ENCODE peak calls at places on chromosomes 11 and 22, in ten cellular contexts. One of them, this sample, is unnamed.

GRCh38 chr11:108592591-108593213 is 866 bp downstream of the EXPH5 start:
- DNase-seq in tibial nerve: no peak
- DNase-seq in left ventricle myocardium inferior: peak; percentile 18
- DNase-seq in lower lobe of right lung: peak; percentile 58
- DNase-seq in NT2/D1: no peak
- DNase-seq in heart right ventricle: peak; percentile 19
- DNase-seq in osteoblast: no peak
- DNase-seq in OCI-LY7: no peak
- DNase-seq in left lung: peak; percentile 81
- DNase-seq in GM23248: peak; percentile 32
- DNase-seq in this sample: peak; percentile 18

GRCh38 chr22:41367680-41368542 is 13.8 kb upstream of the TEF start:
- DNase-seq in tibial nerve: no peak
- DNase-seq in left ventricle myocardium inferior: peak; percentile 37
- DNase-seq in lower lobe of right lung: peak; percentile 80
- DNase-seq in NT2/D1: no peak
- DNase-seq in heart right ventricle: no peak
- DNase-seq in osteoblast: peak; percentile 90
- DNase-seq in OCI-LY7: no peak
- DNase-seq in left lung: peak; percentile 83
- DNase-seq in GM23248: peak; percentile 77
- DNase-seq in this sample: peak; percentile 49

GRCh38 chr11:35151896-35152295 is 12.9 kb downstream of the CD44 start:
- DNase-seq in tibial nerve: no peak
- DNase-seq in left ventricle myocardium inferior: no peak
- DNase-seq in lower lobe of right lung: no peak
- DNase-seq in NT2/D1: peak; percentile 73
- DNase-seq in heart right ventricle: no peak
- DNase-seq in osteoblast: no peak
- DNase-seq in OCI-LY7: no peak
- DNase-seq in left lung: no peak
- DNase-seq in GM23248: peak; percentile 43
- DNase-seq in this sample: no peak

GRCh38 chr11:130358398-130358797 is 43.7 kb upstream of the ZBTB44 start:
- DNase-seq in tibial nerve: no peak
- DNase-seq in left ventricle myocardium inferior: no peak
- DNase-seq in lower lobe of right lung: no peak
- DNase-seq in NT2/D1: no peak
- DNase-seq in heart right ventricle: no peak
- DNase-seq in osteoblast: no peak
- DNase-seq in OCI-LY7: no peak
- DNase-seq in left lung: no peak
- DNase-seq in GM23248: no peak
- DNase-seq in this sample: no peak

GRCh38 chr22:45553333-45554039 is 50.8 kb downstream of the FBLN1 start:
- DNase-seq in tibial nerve: peak; percentile 64
- DNase-seq in left ventricle myocardium inferior: peak; percentile 77
- DNase-seq in lower lobe of right lung: peak; percentile 73
- DNase-seq in NT2/D1: peak; percentile 64
- DNase-seq in heart right ventricle: peak; percentile 84
- DNase-seq in osteoblast: peak; percentile 98
- DNase-seq in OCI-LY7: peak; percentile 62
- DNase-seq in left lung: no peak
- DNase-seq in GM23248: peak; percentile 84
- DNase-seq in this sample: peak; percentile 90

GRCh38 chr11:43541993-43542392 is 138.5 kb upstream of the HSD17B12 start:
- DNase-seq in tibial nerve: no peak
- DNase-seq in left ventricle myocardium inferior: no peak
- DNase-seq in lower lobe of right lung: no peak
- DNase-seq in NT2/D1: no peak
- DNase-seq in heart right ventricle: no peak
- DNase-seq in osteoblast: no peak
- DNase-seq in OCI-LY7: no peak
- DNase-seq in left lung: no peak
- DNase-seq in GM23248: peak; percentile 53
- DNase-seq in this sample: no peak

GRCh38 chr11:6431861-6432260 is 8.9 kb downstream of the HPX start:
- DNase-seq in tibial nerve: no peak
- DNase-seq in left ventricle myocardium inferior: no peak
- DNase-seq in lower lobe of right lung: no peak
- DNase-seq in NT2/D1: no peak
- DNase-seq in heart right ventricle: no peak
- DNase-seq in osteoblast: peak; percentile 82
- DNase-seq in OCI-LY7: no peak
- DNase-seq in left lung: no peak
- DNase-seq in GM23248: peak; percentile 94
- DNase-seq in this sample: peak; percentile 40

GRCh38 chr11:119320593-119321524 is 3.9 kb upstream of the MCAM start:
- DNase-seq in tibial nerve: no peak
- DNase-seq in left ventricle myocardium inferior: peak; percentile 74
- DNase-seq in lower lobe of right lung: peak; percentile 64
- DNase-seq in NT2/D1: no peak
- DNase-seq in heart right ventricle: peak; percentile 80
- DNase-seq in osteoblast: peak; percentile 98
- DNase-seq in OCI-LY7: peak; percentile 65
- DNase-seq in left lung: peak; percentile 88
- DNase-seq in GM23248: peak; percentile 70
- DNase-seq in this sample: no peak

GRCh38 chr11:68933605-68934320 is 30.1 kb downstream of the IGHMBP2 start:
- DNase-seq in tibial nerve: no peak
- DNase-seq in left ventricle myocardium inferior: no peak
- DNase-seq in lower lobe of right lung: no peak
- DNase-seq in NT2/D1: no peak
- DNase-seq in heart right ventricle: no peak
- DNase-seq in osteoblast: peak; percentile 78
- DNase-seq in OCI-LY7: no peak
- DNase-seq in left lung: no peak
- DNase-seq in GM23248: no peak
- DNase-seq in this sample: no peak

GRCh38 chr11:3104051-3104714 is 47.0 kb upstream of the CARS1 start:
- DNase-seq in tibial nerve: no peak
- DNase-seq in left ventricle myocardium inferior: no peak
- DNase-seq in lower lobe of right lung: no peak
- DNase-seq in NT2/D1: no peak
- DNase-seq in heart right ventricle: no peak
- DNase-seq in osteoblast: peak; percentile 73
- DNase-seq in OCI-LY7: no peak
- DNase-seq in left lung: no peak
- DNase-seq in GM23248: no peak
- DNase-seq in this sample: no peak

GRCh38 chr11:95512177-95512576 is 277.4 kb downstream of the FAM76B start:
- DNase-seq in tibial nerve: no peak
- DNase-seq in left ventricle myocardium inferior: no peak
- DNase-seq in lower lobe of right lung: no peak
- DNase-seq in NT2/D1: no peak
- DNase-seq in heart right ventricle: no peak
- DNase-seq in osteoblast: no peak
- DNase-seq in OCI-LY7: no peak
- DNase-seq in left lung: no peak
- DNase-seq in GM23248: peak; percentile 97
- DNase-seq in this sample: no peak

GRCh38 chr22:18023509-18024275 is 669 bp downstream of the MICAL3 start:
- DNase-seq in tibial nerve: peak; percentile 62
- DNase-seq in left ventricle myocardium inferior: peak; percentile 82
- DNase-seq in lower lobe of right lung: no peak
- DNase-seq in NT2/D1: peak; percentile 54
- DNase-seq in heart right ventricle: peak; percentile 79
- DNase-seq in osteoblast: peak; percentile 97
- DNase-seq in OCI-LY7: peak; percentile 67
- DNase-seq in left lung: peak; percentile 81
- DNase-seq in GM23248: peak; percentile 96
- DNase-seq in this sample: peak; percentile 84

GRCh38 chr11:15677181-15677580 is 562.5 kb downstream of the INSC start:
- DNase-seq in tibial nerve: no peak
- DNase-seq in left ventricle myocardium inferior: no peak
- DNase-seq in lower lobe of right lung: no peak
- DNase-seq in NT2/D1: no peak
- DNase-seq in heart right ventricle: no peak
- DNase-seq in osteoblast: no peak
- DNase-seq in OCI-LY7: no peak
- DNase-seq in left lung: no peak
- DNase-seq in GM23248: no peak
- DNase-seq in this sample: no peak

GRCh38 chr22:39955675-39956074 is 4.5 kb upstream of the TMA7B start:
- DNase-seq in tibial nerve: no peak
- DNase-seq in left ventricle myocardium inferior: no peak
- DNase-seq in lower lobe of right lung: no peak
- DNase-seq in NT2/D1: no peak
- DNase-seq in heart right ventricle: no peak
- DNase-seq in osteoblast: no peak
- DNase-seq in OCI-LY7: no peak
- DNase-seq in left lung: no peak
- DNase-seq in GM23248: no peak
- DNase-seq in this sample: no peak
- H3K4me1 ChIP-seq in tibial nerve: peaks cover 5% of the 10 kb centered on the region
- H3K4me1 ChIP-seq in left ventricle myocardium inferior: peaks cover 16% of the 10 kb centered on the region
- H3K4me1 ChIP-seq in lower lobe of right lung: peaks cover 11% of the 10 kb centered on the region
- H3K4me1 ChIP-seq in NT2/D1: peaks cover 7% of the 10 kb centered on the region
- H3K4me1 ChIP-seq in heart right ventricle: peaks cover 5% of the 10 kb centered on the region
- H3K4me1 ChIP-seq in osteoblast: peaks cover 11% of the 10 kb centered on the region
- H3K4me1 ChIP-seq in OCI-LY7: peaks cover 29% of the 10 kb centered on the region
- H3K4me1 ChIP-seq in left lung: no peaks in the 10 kb centered on the region
- H3K4me1 ChIP-seq in GM23248: peaks cover 6% of the 10 kb centered on the region
- H3K4me1 ChIP-seq in this sample: peaks cover 6% of the 10 kb centered on the region

GRCh38 chr11:120527111-120527748 is 15.7 kb downstream of the GRIK4 start:
- DNase-seq in tibial nerve: no peak
- DNase-seq in left ventricle myocardium inferior: peak; percentile 36
- DNase-seq in lower lobe of right lung: no peak
- DNase-seq in NT2/D1: peak; percentile 47
- DNase-seq in heart right ventricle: no peak
- DNase-seq in osteoblast: peak; percentile 93
- DNase-seq in OCI-LY7: no peak
- DNase-seq in left lung: peak; percentile 75
- DNase-seq in GM23248: peak; percentile 80
- DNase-seq in this sample: peak; percentile 87
- H3K4me3 ChIP-seq in tibial nerve: no peak overlapping the region
- H3K4me3 ChIP-seq in left ventricle myocardium inferior: no peak overlapping the region
- H3K4me3 ChIP-seq in lower lobe of right lung: no peak overlapping the region
- H3K4me3 ChIP-seq in NT2/D1: no peak overlapping the region
- H3K4me3 ChIP-seq in heart right ventricle: no peak overlapping the region
- H3K4me3 ChIP-seq in osteoblast: no peak overlapping the region
- H3K4me3 ChIP-seq in OCI-LY7: no peak overlapping the region
- H3K4me3 ChIP-seq in left lung: no peak overlapping the region
- H3K4me3 ChIP-seq in GM23248: no peak overlapping the region
- H3K4me3 ChIP-seq in this sample: no peak overlapping the region

DNA sequence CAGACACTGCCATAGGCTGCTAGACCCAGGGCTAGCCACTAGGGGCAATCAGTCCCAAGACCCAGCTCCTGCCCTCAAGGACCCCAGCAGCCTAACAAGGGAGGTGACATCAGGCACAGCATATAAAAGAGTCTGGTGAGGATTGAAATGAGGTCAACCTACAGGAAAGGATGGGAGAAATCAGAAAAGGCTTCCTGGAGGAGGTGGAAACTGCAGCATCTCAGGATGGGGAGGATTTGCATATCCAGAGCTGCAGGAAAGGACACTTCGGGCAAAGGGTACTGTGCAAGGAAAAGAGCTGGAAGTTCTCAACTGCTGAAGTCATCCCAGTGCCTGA is 2.9 kb upstream of the ARFGAP2 start:
- DNase-seq in tibial nerve: no peak
- DNase-seq in left ventricle myocardium inferior: no peak
- DNase-seq in lower lobe of right lung: no peak
- DNase-seq in NT2/D1: no peak
- DNase-seq in heart right ventricle: no peak
- DNase-seq in osteoblast: peak; percentile 98
- DNase-seq in OCI-LY7: peak; percentile 83
- DNase-seq in left lung: no peak
- DNase-seq in GM23248: peak; percentile 66
- DNase-seq in this sample: peak; percentile 50
- H3K4me1 ChIP-seq in tibial nerve: peaks cover 31% of the 10 kb centered on the region
- H3K4me1 ChIP-seq in left ventricle myocardium inferior: peaks cover 97% of the 10 kb centered on the region
- H3K4me1 ChIP-seq in lower lobe of right lung: peaks cover 25% of the 10 kb centered on the region
- H3K4me1 ChIP-seq in NT2/D1: peaks cover 39% of the 10 kb centered on the region
- H3K4me1 ChIP-seq in heart right ventricle: peaks cover 68% of the 10 kb centered on the region
- H3K4me1 ChIP-seq in osteoblast: peaks cover 19% of the 10 kb centered on the region
- H3K4me1 ChIP-seq in OCI-LY7: peaks cover 22% of the 10 kb centered on the region
- H3K4me1 ChIP-seq in left lung: peaks cover 14% of the 10 kb centered on the region
- H3K4me1 ChIP-seq in GM23248: peaks cover 15% of the 10 kb centered on the region
- H3K4me1 ChIP-seq in this sample: peaks cover 6% of the 10 kb centered on the region

DNA sequence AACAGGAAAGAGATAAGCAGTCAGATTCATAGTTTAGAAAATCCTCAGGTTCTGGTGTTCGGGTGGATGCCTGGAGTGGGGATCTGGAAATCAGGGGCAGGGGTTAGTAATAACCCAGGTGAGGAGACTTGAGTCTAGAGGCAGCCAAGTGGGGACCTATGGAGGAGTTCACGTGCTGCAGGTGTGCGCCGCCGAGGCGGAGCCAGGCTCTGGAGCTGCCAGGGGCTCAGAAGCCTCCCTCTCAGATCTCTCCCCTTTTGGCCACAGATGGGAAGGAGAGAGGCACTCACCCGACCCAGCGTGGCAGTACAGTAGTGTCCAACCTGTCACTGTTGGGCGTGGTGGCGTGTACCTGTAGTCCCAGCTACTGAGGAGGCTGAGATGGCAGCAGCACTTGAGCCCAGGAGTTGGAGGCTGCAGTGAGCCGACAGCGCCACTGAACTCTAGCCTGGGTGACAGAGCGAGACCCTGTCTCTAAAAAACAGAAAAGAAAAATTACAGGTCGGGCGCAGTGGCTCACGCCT is 27.5 kb downstream of the TXN2 start:
- DNase-seq in tibial nerve: no peak
- DNase-seq in left ventricle myocardium inferior: no peak
- DNase-seq in lower lobe of right lung: no peak
- DNase-seq in NT2/D1: no peak
- DNase-seq in heart right ventricle: no peak
- DNase-seq in osteoblast: no peak
- DNase-seq in OCI-LY7: peak; percentile 16
- DNase-seq in left lung: no peak
- DNase-seq in GM23248: no peak
- DNase-seq in this sample: no peak
- H3K4me3 ChIP-seq in tibial nerve: no peak overlapping the region
- H3K4me3 ChIP-seq in left ventricle myocardium inferior: no peak overlapping the region
- H3K4me3 ChIP-seq in lower lobe of right lung: peak overlapping the region; percentile 59
- H3K4me3 ChIP-seq in NT2/D1: no peak overlapping the region
- H3K4me3 ChIP-seq in heart right ventricle: no peak overlapping the region
- H3K4me3 ChIP-seq in osteoblast: no peak overlapping the region
- H3K4me3 ChIP-seq in OCI-LY7: no peak overlapping the region
- H3K4me3 ChIP-seq in left lung: no peak overlapping the region
- H3K4me3 ChIP-seq in GM23248: no peak overlapping the region
- H3K4me3 ChIP-seq in this sample: no peak overlapping the region

This sample was measured in BE2C.